ENCODE peak calls at places on chromosomes 11 and 22, in ten cellular contexts. I is endodermal cell, E is progenitor cell of endocrine pancreas, H is GM12865, Q is WTC11, R is dorsolateral prefrontal cortex, B is astrocyte of the spinal cord, G is left lung, X is epithelial cell of esophagus, F is cardiac fibroblast. M is an unnamed sample.

GRCh38 chr11:124746621-124747243 is 5.3 kb downstream of the VSIG2 start:
- DNase-seq in B (peak; percentile 76), Q (peak; percentile 90), F (peak; percentile 67), G (peak; percentile 94), R (no peak), E (peak; percentile 66), I (peak; percentile 96), X (peak; percentile 84), H (peak; percentile 86), M (no peak)

GRCh38 chr11:63667993-63668392 is 3.2 kb downstream of the ATL3 start:
- DNase-seq in G (no peak), I (peak; percentile 13), F (peak; percentile 95), H (no peak), B (peak; percentile 94), R (no peak), Q (no peak), E (no peak), X (peak; percentile 91), M (no peak)

GRCh38 chr11:2517016-2517385 is 72.2 kb downstream of the KCNQ1 start:
- DNase-seq in E (no peak), I (no peak), G (peak; percentile 74), X (no peak), B (no peak), R (peak; percentile 16), F (no peak), Q (peak; percentile 8), H (no peak), M (no peak)

GRCh38 chr11:134711563-134711962 is 299.5 kb upstream of the B3GAT1 start:
- DNase-seq in B (no peak), X (no peak), I (no peak), F (no peak), Q (no peak), H (no peak), R (no peak), G (no peak), E (no peak), M (no peak)

GRCh38 chr11:63227521-63228107 is 15.8 kb downstream of the SLC22A25 start:
- DNase-seq in B (no peak), Q (no peak), H (no peak), R (no peak), G (no peak), I (no peak), E (no peak), X (no peak), F (no peak), M (no peak)

GRCh38 chr11:17786824-17787525 is 52.4 kb downstream of the KCNC1 start:
- DNase-seq in F (peak; percentile 85), H (no peak), E (no peak), I (no peak), X (peak; percentile 96), B (peak; percentile 84), G (no peak), R (no peak), Q (no peak), M (no peak)

GRCh38 chr11:27471588-27472397 is 797 bp downstream of the LGR4 start:
- DNase-seq in X (peak; percentile 39), R (peak; percentile 39), I (peak; percentile 88), Q (peak; percentile 48), G (peak; percentile 85), H (peak; percentile 14), E (peak; percentile 41), B (no peak), F (no peak), M (no peak)

GRCh38 chr11:7577226-7577882 is 63.6 kb downstream of the PPFIBP2 start:
- DNase-seq in Q (no peak), E (no peak), G (no peak), R (peak; percentile 80), B (peak; percentile 18), F (no peak), H (no peak), X (no peak), I (no peak), M (no peak)

GRCh38 chr22:42299586-42300285 is 29.3 kb upstream of the TCF20 start:
- DNase-seq in B (no peak), F (no peak), H (peak; percentile 51), E (no peak), G (peak; percentile 83), X (no peak), I (peak; percentile 80), R (no peak), Q (peak; percentile 61), M (no peak)

GRCh38 chr11:112206071-112206470 is 20.2 kb upstream of the PTS start:
- DNase-seq in E (no peak), Q (no peak), H (no peak), I (no peak), R (no peak), F (no peak), G (peak; percentile 73), B (no peak), X (no peak), M (no peak)
- TF ChIP-seq CTCF in E (no peak), Q (no peak), H (no peak), I (no peak), R (no peak), F (no peak), G (no peak), B (no peak), X (no peak), M (no peak)

DNA sequence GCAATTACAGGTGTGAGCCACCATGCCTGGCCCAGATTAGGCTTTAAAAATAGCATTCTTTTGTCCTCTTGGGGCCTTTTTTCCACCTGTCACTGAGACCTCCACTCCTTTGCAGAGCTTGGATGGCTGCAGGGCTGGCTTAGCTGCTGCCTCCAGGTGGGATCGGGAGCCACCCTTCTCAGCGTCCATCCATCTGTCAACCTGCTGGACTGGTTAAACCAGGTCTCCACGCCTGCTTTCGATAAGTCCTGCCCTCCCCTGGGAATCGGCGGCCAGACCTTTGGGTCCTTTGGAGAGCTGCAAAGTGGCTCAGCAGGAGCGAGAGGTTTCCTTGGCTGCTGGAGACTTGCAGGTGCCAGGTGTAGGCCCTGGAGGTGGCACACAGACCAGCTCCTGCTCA is 23.4 kb upstream of the GRAMD4 start:
- DNase-seq in I (peak; percentile 86), R (no peak), Q (peak; percentile 49), F (no peak), E (peak; percentile 87), G (peak; percentile 83), H (no peak), B (no peak), X (peak; percentile 88), M (no peak)
- TF ChIP-seq CTCF in I (peak; percentile 52), R (no peak), Q (no peak), F (no peak), E (peak; percentile 62), G (no peak), H (no peak), B (no peak), X (peak; percentile 47), M (no peak)

GRCh38 chr11:65743928-65744698 is 23.5 kb upstream of the RNASEH2C start:
- DNase-seq in H (peak; percentile 45), I (peak; percentile 82), B (peak; percentile 8), X (peak; percentile 39), E (no peak), F (peak; percentile 59), G (no peak), R (no peak), Q (peak; percentile 71), M (no peak)
- TF ChIP-seq CTCF in H (no peak), I (peak; percentile 65), B (peak; percentile 39), X (peak; percentile 37), E (peak; percentile 33), F (peak; percentile 35), G (no peak), R (no peak), Q (no peak), M (peak; percentile 51)

DNA sequence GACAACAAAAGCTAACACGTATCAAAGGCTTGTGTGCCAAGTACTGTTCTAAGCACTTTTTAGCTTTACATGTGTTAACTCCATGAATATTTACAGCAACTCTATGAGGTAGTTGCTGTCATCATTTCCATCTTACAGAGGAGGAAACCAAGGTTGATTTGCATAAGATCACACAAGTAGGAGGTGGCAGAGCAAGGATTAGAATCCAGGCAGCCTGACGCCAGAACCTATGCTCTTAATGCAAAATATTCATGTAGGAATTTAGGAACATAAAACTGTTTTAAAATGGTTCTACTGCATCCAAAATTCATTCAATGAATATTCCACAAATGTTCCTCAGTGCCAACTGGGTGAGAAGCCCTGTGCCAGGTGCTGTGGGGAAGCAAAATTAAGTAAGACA is 86.0 kb upstream of the ARHGAP20 start:
- DNase-seq in E (no peak), G (no peak), X (no peak), Q (no peak), H (no peak), I (no peak), B (no peak), R (no peak), F (no peak), M (no peak)
- TF ChIP-seq CTCF in E (no peak), G (no peak), X (no peak), Q (no peak), H (no peak), I (no peak), B (no peak), R (no peak), F (no peak), M (no peak)

DNA sequence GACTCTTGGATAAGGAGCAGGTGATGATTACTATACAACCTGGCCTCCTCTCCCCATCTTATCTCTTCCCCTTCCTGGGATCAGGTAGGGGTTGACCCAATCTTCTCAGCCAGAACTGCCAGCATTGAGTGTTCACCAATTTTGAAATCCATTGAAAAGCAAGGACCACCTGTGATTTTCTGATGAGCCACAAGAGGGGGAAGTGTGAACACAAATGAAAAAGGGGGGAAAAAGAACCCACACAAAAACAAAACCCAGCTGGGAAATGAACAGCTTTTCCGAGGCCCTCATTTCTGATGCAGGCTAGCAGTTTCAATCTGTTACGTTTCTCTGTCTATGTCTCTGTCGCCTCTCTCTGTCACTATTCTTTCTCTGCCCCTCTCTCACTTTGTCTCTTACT is 161.9 kb downstream of the INSC start:
- DNase-seq in E (no peak), X (no peak), F (peak; percentile 10), H (peak; percentile 7), I (peak; percentile 59), Q (no peak), G (no peak), B (peak; percentile 3), R (no peak), M (no peak)
- TF ChIP-seq CTCF in E (peak; percentile 69), X (no peak), F (peak; percentile 20), H (no peak), I (peak; percentile 71), Q (peak; percentile 33), G (no peak), B (peak; percentile 43), R (peak; percentile 12), M (peak; percentile 74)

GRCh38 chr11:74844072-74844471 is 95.4 kb downstream of the RNF169 start:
- DNase-seq in I (no peak), F (no peak), E (no peak), B (no peak), Q (no peak), G (no peak), R (no peak), H (no peak), X (no peak), M (no peak)
- TF ChIP-seq CTCF in I (no peak), F (no peak), E (no peak), B (no peak), Q (no peak), G (no peak), R (no peak), H (no peak), X (no peak), M (no peak)

GRCh38 chr11:36469063-36469462 is 41.0 kb downstream of the TRAF6 start:
- DNase-seq in G (no peak), E (no peak), F (peak; percentile 56), I (peak; percentile 95), R (no peak), Q (peak; percentile 92), B (peak; percentile 44), H (no peak), X (no peak), M (peak; percentile 58)
- TF ChIP-seq CTCF in G (no peak), E (peak; percentile 17), F (peak; percentile 68), I (peak; percentile 83), R (no peak), Q (peak; percentile 70), B (peak; percentile 74), H (peak; percentile 16), X (peak; percentile 19), M (peak; percentile 40)

M was measured in type B pancreatic cell.